ENCODE peak calls at places on chromosomes 16 and 17, in eight cellular contexts. Q is left lung; B is Panc1; F is activated CD8-positive, alpha-beta T cell treated with anti-CD3 and anti-CD28 coated beads for 36 hours; Y is natural killer cell; J is IMR-90; L is RWPE2; C is upper lobe of left lung. S is an unnamed sample.
A peak's percentile ranks its signal among the peaks of the same experiment; 100 is the strongest.

GRCh38 chr17:77461277-77462057 is 320.7 kb downstream of the SEC14L1 start:
- ATAC-seq in L (no peak), B (no peak), F (no peak), C (no peak), Y (no peak), J (no peak), Q (no peak), S (no peak)

GRCh38 chr17:37092041-37092440 is 143.3 kb downstream of the AATF start:
- ATAC-seq in F (no peak), L (peak; percentile 27), Q (peak; percentile 31), B (no peak), C (no peak), J (no peak), Y (no peak), S (no peak)

GRCh38 chr17:7177954-7178477 is 1.2 kb downstream of the ASGR1 start:
- ATAC-seq in Q (peak; percentile 42), F (no peak), Y (no peak), L (no peak), B (peak; percentile 63), C (peak; percentile 1), J (peak; percentile 24), S (peak; percentile 42)

GRCh38 chr17:32350662-32351418 is 883 bp downstream of the ZNF207 start:
- ATAC-seq in L (no peak), B (no peak), Q (peak; percentile 72), F (peak; percentile 22), Y (peak; percentile 43), C (peak; percentile 85), J (peak; percentile 1), S (peak; percentile 71)

GRCh38 chr16:53091508-53092211 is 36.9 kb downstream of the CHD9 start:
- ATAC-seq in C (peak; percentile 65), L (no peak), J (peak; percentile 48), F (peak; percentile 78), Y (no peak), Q (peak; percentile 39), B (no peak), S (peak; percentile 77)

GRCh38 chr17:27644586-27644985 is 13.6 kb downstream of the LGALS9 start:
- ATAC-seq in C (peak; percentile 44), Y (no peak), Q (peak; percentile 7), J (no peak), F (no peak), L (no peak), B (no peak), S (no peak)

GRCh38 chr16:7449808-7450207 is 117.2 kb downstream of the RBFOX1 start:
- ATAC-seq in F (no peak), L (no peak), J (no peak), C (no peak), B (no peak), Q (no peak), Y (no peak), S (no peak)

GRCh38 chr16:46747777-46748651 is at the start of gene MYLK3:
- ATAC-seq in J (peak; percentile 66), F (no peak), L (no peak), Q (peak; percentile 16), B (no peak), Y (no peak), C (peak; percentile 18), S (peak; percentile 87)

GRCh38 chr16:81740163-81740562 is 38.9 kb upstream of the PLCG2 start:
- ATAC-seq in J (no peak), B (no peak), F (no peak), C (no peak), L (no peak), Y (no peak), Q (no peak), S (no peak)

S was measured in SK-N-SH treated with all-trans-retinoic acid at 6 μM for 48 hours.